ENCODE peak calls at places on chromosomes 6 and 20, in eight cellular contexts. One of them, this sample, is unnamed.

GRCh38 chr6:380234-381218 is 11.0 kb upstream of the IRF4 start:
- DNase-seq in sciatic nerve: peak
- DNase-seq in tibial artery: no peak
- DNase-seq in caudate nucleus: no peak
- DNase-seq in amniotic stem cell: no peak
- DNase-seq in NCI-H748 treated with DMSO at 0.1 percent for 48 hours: no peak
- DNase-seq in EL: no peak
- DNase-seq in mucosa of gallbladder: no peak
- DNase-seq in this sample: no peak

GRCh38 chr6:111602481-111603404 is 2.9 kb downstream of the TRAF3IP2 start:
- DNase-seq in sciatic nerve: no peak
- DNase-seq in EL: peak
- DNase-seq in tibial artery: peak
- DNase-seq in mucosa of gallbladder: peak
- DNase-seq in NCI-H748 treated with DMSO at 0.1 percent for 48 hours: no peak
- DNase-seq in caudate nucleus: no peak
- DNase-seq in amniotic stem cell: peak
- DNase-seq in this sample: peak

GRCh38 chr6:26576929-26577719 is 19.6 kb upstream of the ABT1 start:
- DNase-seq in sciatic nerve: no peak
- DNase-seq in NCI-H748 treated with DMSO at 0.1 percent for 48 hours: no peak
- DNase-seq in mucosa of gallbladder: peak
- DNase-seq in tibial artery: no peak
- DNase-seq in caudate nucleus: no peak
- DNase-seq in amniotic stem cell: peak
- DNase-seq in EL: peak
- DNase-seq in this sample: no peak

GRCh38 chr6:41970436-41970846 is 28.8 kb upstream of the CCND3 start:
- DNase-seq in mucosa of gallbladder: peak
- DNase-seq in amniotic stem cell: no peak
- DNase-seq in EL: peak
- DNase-seq in NCI-H748 treated with DMSO at 0.1 percent for 48 hours: no peak
- DNase-seq in tibial artery: peak
- DNase-seq in caudate nucleus: no peak
- DNase-seq in sciatic nerve: peak
- DNase-seq in this sample: no peak

GRCh38 chr6:170177383-170178265 is 113.3 kb downstream of the DLL1 start:
- DNase-seq in tibial artery: no peak
- DNase-seq in NCI-H748 treated with DMSO at 0.1 percent for 48 hours: peak
- DNase-seq in caudate nucleus: no peak
- DNase-seq in mucosa of gallbladder: peak
- DNase-seq in amniotic stem cell: no peak
- DNase-seq in sciatic nerve: no peak
- DNase-seq in EL: no peak
- DNase-seq in this sample: no peak

GRCh38 chr6:42989923-42990322 is 5.6 kb downstream of the PPP2R5D start:
- DNase-seq in sciatic nerve: no peak
- DNase-seq in EL: no peak
- DNase-seq in NCI-H748 treated with DMSO at 0.1 percent for 48 hours: no peak
- DNase-seq in amniotic stem cell: no peak
- DNase-seq in caudate nucleus: no peak
- DNase-seq in tibial artery: no peak
- DNase-seq in mucosa of gallbladder: no peak
- DNase-seq in this sample: no peak

GRCh38 chr6:36235309-36235708 is 34.6 kb upstream of the PNPLA1 start:
- DNase-seq in sciatic nerve: no peak
- DNase-seq in amniotic stem cell: no peak
- DNase-seq in mucosa of gallbladder: no peak
- DNase-seq in NCI-H748 treated with DMSO at 0.1 percent for 48 hours: no peak
- DNase-seq in caudate nucleus: no peak
- DNase-seq in tibial artery: no peak
- DNase-seq in EL: no peak
- DNase-seq in this sample: no peak

GRCh38 chr6:158002249-158002950 is 20.7 kb downstream of the SYNJ2 start:
- DNase-seq in NCI-H748 treated with DMSO at 0.1 percent for 48 hours: no peak
- DNase-seq in tibial artery: no peak
- DNase-seq in amniotic stem cell: no peak
- DNase-seq in EL: no peak
- DNase-seq in mucosa of gallbladder: peak
- DNase-seq in caudate nucleus: no peak
- DNase-seq in sciatic nerve: no peak
- DNase-seq in this sample: no peak

GRCh38 chr6:158417760-158418098 is 105.5 kb downstream of the TULP4 start:
- DNase-seq in EL: peak
- DNase-seq in NCI-H748 treated with DMSO at 0.1 percent for 48 hours: no peak
- DNase-seq in amniotic stem cell: peak
- DNase-seq in caudate nucleus: no peak
- DNase-seq in sciatic nerve: no peak
- DNase-seq in mucosa of gallbladder: no peak
- DNase-seq in tibial artery: no peak
- DNase-seq in this sample: no peak

GRCh38 chr6:161137320-161137719 is 136.5 kb downstream of the AGPAT4 start:
- DNase-seq in EL: no peak
- DNase-seq in amniotic stem cell: no peak
- DNase-seq in sciatic nerve: no peak
- DNase-seq in caudate nucleus: no peak
- DNase-seq in mucosa of gallbladder: no peak
- DNase-seq in NCI-H748 treated with DMSO at 0.1 percent for 48 hours: no peak
- DNase-seq in tibial artery: no peak
- DNase-seq in this sample: no peak

GRCh38 chr6:168968228-168968627 is 285.4 kb downstream of the THBS2 start:
- DNase-seq in mucosa of gallbladder: peak
- DNase-seq in amniotic stem cell: peak
- DNase-seq in EL: peak
- DNase-seq in sciatic nerve: no peak
- DNase-seq in NCI-H748 treated with DMSO at 0.1 percent for 48 hours: peak
- DNase-seq in tibial artery: no peak
- DNase-seq in caudate nucleus: no peak
- DNase-seq in this sample: no peak

GRCh38 chr6:142313284-142313683 is 11.5 kb downstream of the ADGRG6 start:
- DNase-seq in caudate nucleus: no peak
- DNase-seq in tibial artery: no peak
- DNase-seq in mucosa of gallbladder: no peak
- DNase-seq in NCI-H748 treated with DMSO at 0.1 percent for 48 hours: no peak
- DNase-seq in amniotic stem cell: no peak
- DNase-seq in EL: peak
- DNase-seq in sciatic nerve: no peak
- DNase-seq in this sample: no peak

GRCh38 chr20:18133962-18134361 is 3.7 kb upstream of the KAT14 start:
- DNase-seq in caudate nucleus: no peak
- DNase-seq in tibial artery: no peak
- DNase-seq in mucosa of gallbladder: peak
- DNase-seq in NCI-H748 treated with DMSO at 0.1 percent for 48 hours: no peak
- DNase-seq in sciatic nerve: no peak
- DNase-seq in amniotic stem cell: no peak
- DNase-seq in EL: no peak
- DNase-seq in this sample: no peak

GRCh38 chr6:39831701-39832100 is 39.5 kb downstream of the DAAM2 start:
- DNase-seq in tibial artery: no peak
- DNase-seq in mucosa of gallbladder: no peak
- DNase-seq in caudate nucleus: no peak
- DNase-seq in sciatic nerve: no peak
- DNase-seq in NCI-H748 treated with DMSO at 0.1 percent for 48 hours: no peak
- DNase-seq in EL: no peak
- DNase-seq in amniotic stem cell: no peak
- DNase-seq in this sample: no peak

GRCh38 chr6:170095273-170095976 is 195.5 kb downstream of the DLL1 start:
- DNase-seq in tibial artery: peak
- DNase-seq in amniotic stem cell: no peak
- DNase-seq in NCI-H748 treated with DMSO at 0.1 percent for 48 hours: no peak
- DNase-seq in EL: no peak
- DNase-seq in caudate nucleus: no peak
- DNase-seq in mucosa of gallbladder: no peak
- DNase-seq in sciatic nerve: peak
- DNase-seq in this sample: peak

GRCh38 chr6:147135211-147135672 is 69.0 kb upstream of the STXBP5 start:
- DNase-seq in tibial artery: no peak
- DNase-seq in sciatic nerve: no peak
- DNase-seq in amniotic stem cell: no peak
- DNase-seq in mucosa of gallbladder: no peak
- DNase-seq in EL: peak
- DNase-seq in caudate nucleus: no peak
- DNase-seq in NCI-H748 treated with DMSO at 0.1 percent for 48 hours: no peak
- DNase-seq in this sample: no peak

GRCh38 chr6:6665505-6665904 is 77.0 kb downstream of the LY86 start:
- DNase-seq in EL: no peak
- DNase-seq in amniotic stem cell: no peak
- DNase-seq in tibial artery: no peak
- DNase-seq in sciatic nerve: no peak
- DNase-seq in mucosa of gallbladder: no peak
- DNase-seq in caudate nucleus: no peak
- DNase-seq in NCI-H748 treated with DMSO at 0.1 percent for 48 hours: no peak
- DNase-seq in this sample: no peak

GRCh38 chr6:146361367-146361924 is 182.2 kb upstream of the RAB32 start:
- DNase-seq in EL: peak
- DNase-seq in mucosa of gallbladder: no peak
- DNase-seq in caudate nucleus: no peak
- DNase-seq in sciatic nerve: no peak
- DNase-seq in tibial artery: no peak
- DNase-seq in NCI-H748 treated with DMSO at 0.1 percent for 48 hours: no peak
- DNase-seq in amniotic stem cell: no peak
- DNase-seq in this sample: no peak

GRCh38 chr6:160430203-160430602 is 82.0 kb downstream of the SLC22A3 start:
- DNase-seq in tibial artery: no peak
- DNase-seq in sciatic nerve: no peak
- DNase-seq in mucosa of gallbladder: no peak
- DNase-seq in caudate nucleus: no peak
- DNase-seq in amniotic stem cell: no peak
- DNase-seq in NCI-H748 treated with DMSO at 0.1 percent for 48 hours: no peak
- DNase-seq in EL: no peak
- DNase-seq in this sample: no peak

GRCh38 chr6:13524801-13525508 is 37.6 kb upstream of the GFOD1 start:
- DNase-seq in mucosa of gallbladder: no peak
- DNase-seq in amniotic stem cell: no peak
- DNase-seq in NCI-H748 treated with DMSO at 0.1 percent for 48 hours: no peak
- DNase-seq in tibial artery: no peak
- DNase-seq in EL: no peak
- DNase-seq in sciatic nerve: no peak
- DNase-seq in caudate nucleus: no peak
- DNase-seq in this sample: peak

GRCh38 chr6:102798631-102799030 is 1405.1 kb downstream of the GRIK2 start:
- DNase-seq in sciatic nerve: no peak
- DNase-seq in NCI-H748 treated with DMSO at 0.1 percent for 48 hours: peak
- DNase-seq in tibial artery: no peak
- DNase-seq in mucosa of gallbladder: no peak
- DNase-seq in EL: peak
- DNase-seq in amniotic stem cell: no peak
- DNase-seq in caudate nucleus: no peak
- DNase-seq in this sample: no peak

GRCh38 chr20:19022791-19023448 is 189.5 kb upstream of the SLC24A3 start:
- DNase-seq in EL: no peak
- DNase-seq in sciatic nerve: no peak
- DNase-seq in mucosa of gallbladder: peak
- DNase-seq in NCI-H748 treated with DMSO at 0.1 percent for 48 hours: no peak
- DNase-seq in tibial artery: no peak
- DNase-seq in caudate nucleus: no peak
- DNase-seq in amniotic stem cell: no peak
- DNase-seq in this sample: peak

GRCh38 chr20:62728781-62729300 is 20.2 kb downstream of the NTSR1 start:
- DNase-seq in NCI-H748 treated with DMSO at 0.1 percent for 48 hours: no peak
- DNase-seq in sciatic nerve: no peak
- DNase-seq in amniotic stem cell: no peak
- DNase-seq in tibial artery: peak
- DNase-seq in caudate nucleus: no peak
- DNase-seq in mucosa of gallbladder: no peak
- DNase-seq in EL: no peak
- DNase-seq in this sample: no peak

GRCh38 chr6:13614126-13614925 is 809 bp upstream of the NOL7 start:
- DNase-seq in sciatic nerve: no peak
- DNase-seq in caudate nucleus: no peak
- DNase-seq in tibial artery: no peak
- DNase-seq in EL: peak
- DNase-seq in amniotic stem cell: no peak
- DNase-seq in NCI-H748 treated with DMSO at 0.1 percent for 48 hours: peak
- DNase-seq in mucosa of gallbladder: peak
- DNase-seq in this sample: no peak

GRCh38 chr6:82113231-82113630 is 134.3 kb downstream of the IBTK start:
- DNase-seq in amniotic stem cell: no peak
- DNase-seq in NCI-H748 treated with DMSO at 0.1 percent for 48 hours: no peak
- DNase-seq in EL: no peak
- DNase-seq in mucosa of gallbladder: no peak
- DNase-seq in caudate nucleus: no peak
- DNase-seq in sciatic nerve: no peak
- DNase-seq in tibial artery: no peak
- DNase-seq in this sample: no peak

GRCh38 chr20:59207235-59207634 is 43.6 kb downstream of the ZNF831 start:
- DNase-seq in NCI-H748 treated with DMSO at 0.1 percent for 48 hours: no peak
- DNase-seq in EL: no peak
- DNase-seq in caudate nucleus: no peak
- DNase-seq in tibial artery: no peak
- DNase-seq in mucosa of gallbladder: no peak
- DNase-seq in sciatic nerve: no peak
- DNase-seq in amniotic stem cell: no peak
- DNase-seq in this sample: no peak

GRCh38 chr6:148616811-148617210 is 130.0 kb upstream of the UST start:
- DNase-seq in NCI-H748 treated with DMSO at 0.1 percent for 48 hours: no peak
- DNase-seq in amniotic stem cell: no peak
- DNase-seq in sciatic nerve: no peak
- DNase-seq in tibial artery: no peak
- DNase-seq in EL: no peak
- DNase-seq in caudate nucleus: no peak
- DNase-seq in mucosa of gallbladder: no peak
- DNase-seq in this sample: no peak

GRCh38 chr20:24764825-24765224 is 184.2 kb upstream of the CST7 start:
- DNase-seq in amniotic stem cell: no peak
- DNase-seq in sciatic nerve: no peak
- DNase-seq in mucosa of gallbladder: no peak
- DNase-seq in EL: no peak
- DNase-seq in tibial artery: peak
- DNase-seq in caudate nucleus: no peak
- DNase-seq in NCI-H748 treated with DMSO at 0.1 percent for 48 hours: no peak
- DNase-seq in this sample: no peak

GRCh38 chr6:34792605-34793500 is 970 bp downstream of the BLTP3A start:
- DNase-seq in mucosa of gallbladder: peak
- DNase-seq in tibial artery: peak
- DNase-seq in EL: peak
- DNase-seq in sciatic nerve: no peak
- DNase-seq in caudate nucleus: no peak
- DNase-seq in NCI-H748 treated with DMSO at 0.1 percent for 48 hours: no peak
- DNase-seq in amniotic stem cell: peak
- DNase-seq in this sample: no peak

GRCh38 chr6:5439749-5440148 is 178.4 kb downstream of the FARS2 start:
- DNase-seq in sciatic nerve: no peak
- DNase-seq in amniotic stem cell: no peak
- DNase-seq in tibial artery: no peak
- DNase-seq in caudate nucleus: no peak
- DNase-seq in NCI-H748 treated with DMSO at 0.1 percent for 48 hours: peak
- DNase-seq in EL: no peak
- DNase-seq in mucosa of gallbladder: no peak
- DNase-seq in this sample: no peak

GRCh38 chr6:45830441-45831139 is 185.1 kb downstream of the CLIC5 start:
- DNase-seq in tibial artery: no peak
- DNase-seq in EL: peak
- DNase-seq in amniotic stem cell: no peak
- DNase-seq in sciatic nerve: no peak
- DNase-seq in NCI-H748 treated with DMSO at 0.1 percent for 48 hours: no peak
- DNase-seq in caudate nucleus: no peak
- DNase-seq in mucosa of gallbladder: no peak
- DNase-seq in this sample: peak

GRCh38 chr6:117389227-117390057 is 36.3 kb downstream of the ROS1 start:
- DNase-seq in mucosa of gallbladder: peak
- DNase-seq in tibial artery: no peak
- DNase-seq in NCI-H748 treated with DMSO at 0.1 percent for 48 hours: no peak
- DNase-seq in EL: no peak
- DNase-seq in sciatic nerve: no peak
- DNase-seq in caudate nucleus: no peak
- DNase-seq in amniotic stem cell: no peak
- DNase-seq in this sample: no peak

GRCh38 chr6:17305219-17306001 is 24.2 kb downstream of the RBM24 start:
- DNase-seq in amniotic stem cell: no peak
- DNase-seq in NCI-H748 treated with DMSO at 0.1 percent for 48 hours: no peak
- DNase-seq in tibial artery: no peak
- DNase-seq in caudate nucleus: no peak
- DNase-seq in sciatic nerve: no peak
- DNase-seq in EL: peak
- DNase-seq in mucosa of gallbladder: no peak
- DNase-seq in this sample: no peak

GRCh38 chr6:971981-972640 is 279.2 kb upstream of the EXOC2 start:
- DNase-seq in tibial artery: no peak
- DNase-seq in sciatic nerve: no peak
- DNase-seq in NCI-H748 treated with DMSO at 0.1 percent for 48 hours: no peak
- DNase-seq in amniotic stem cell: no peak
- DNase-seq in caudate nucleus: no peak
- DNase-seq in mucosa of gallbladder: no peak
- DNase-seq in EL: no peak
- DNase-seq in this sample: no peak